ENCODE peak calls at places on chromosomes 7 and 10, in nine cellular contexts. One of them, this sample, is unnamed.

GRCh38 chr10:113362645-113363091 is 190.2 kb upstream of the HABP2 start:
- DNase-seq in heart right ventricle: no peak
- DNase-seq in heart left ventricle: no peak
- DNase-seq in sigmoid colon: no peak
- DNase-seq in HuH-7: no peak
- DNase-seq in H54: no peak
- DNase-seq in foreskin fibroblast: peak
- DNase-seq in ureter: peak
- DNase-seq in activated CD4-positive, alpha-beta T cell treated with anti-CD3 and anti-CD28 coated beads for 48 hours: no peak
- DNase-seq in this sample: peak

GRCh38 chr10:89563861-89564478 is 28.6 kb upstream of the SLC16A12 start:
- DNase-seq in HuH-7: no peak
- DNase-seq in foreskin fibroblast: peak
- DNase-seq in sigmoid colon: no peak
- DNase-seq in H54: peak
- DNase-seq in activated CD4-positive, alpha-beta T cell treated with anti-CD3 and anti-CD28 coated beads for 48 hours: no peak
- DNase-seq in heart left ventricle: no peak
- DNase-seq in ureter: no peak
- DNase-seq in heart right ventricle: peak
- DNase-seq in this sample: no peak

GRCh38 chr7:82323806-82324205 is 119.8 kb downstream of the CACNA2D1 start:
- DNase-seq in foreskin fibroblast: peak
- DNase-seq in activated CD4-positive, alpha-beta T cell treated with anti-CD3 and anti-CD28 coated beads for 48 hours: no peak
- DNase-seq in H54: no peak
- DNase-seq in heart left ventricle: no peak
- DNase-seq in HuH-7: no peak
- DNase-seq in ureter: no peak
- DNase-seq in sigmoid colon: no peak
- DNase-seq in heart right ventricle: no peak
- DNase-seq in this sample: no peak

GRCh38 chr7:31775511-31775910 is 88.5 kb downstream of the PPP1R17 start:
- DNase-seq in H54: no peak
- DNase-seq in heart left ventricle: no peak
- DNase-seq in foreskin fibroblast: no peak
- DNase-seq in ureter: no peak
- DNase-seq in activated CD4-positive, alpha-beta T cell treated with anti-CD3 and anti-CD28 coated beads for 48 hours: no peak
- DNase-seq in sigmoid colon: no peak
- DNase-seq in heart right ventricle: no peak
- DNase-seq in HuH-7: no peak
- DNase-seq in this sample: peak

GRCh38 chr10:128047337-128047736 is 78.9 kb downstream of the MKI67 start:
- DNase-seq in ureter: peak
- DNase-seq in H54: no peak
- DNase-seq in heart left ventricle: peak
- DNase-seq in foreskin fibroblast: no peak
- DNase-seq in HuH-7: no peak
- DNase-seq in sigmoid colon: peak
- DNase-seq in heart right ventricle: peak
- DNase-seq in activated CD4-positive, alpha-beta T cell treated with anti-CD3 and anti-CD28 coated beads for 48 hours: peak
- DNase-seq in this sample: peak

GRCh38 chr7:100190059-100190711 is 12.5 kb downstream of the STAG3 start:
- DNase-seq in sigmoid colon: no peak
- DNase-seq in activated CD4-positive, alpha-beta T cell treated with anti-CD3 and anti-CD28 coated beads for 48 hours: no peak
- DNase-seq in heart left ventricle: no peak
- DNase-seq in foreskin fibroblast: peak
- DNase-seq in heart right ventricle: no peak
- DNase-seq in ureter: no peak
- DNase-seq in H54: no peak
- DNase-seq in HuH-7: no peak
- DNase-seq in this sample: no peak

GRCh38 chr7:2701832-2702593 is 14.0 kb downstream of the AMZ1 start:
- DNase-seq in HuH-7: no peak
- DNase-seq in heart left ventricle: no peak
- DNase-seq in heart right ventricle: no peak
- DNase-seq in ureter: no peak
- DNase-seq in foreskin fibroblast: peak
- DNase-seq in sigmoid colon: peak
- DNase-seq in activated CD4-positive, alpha-beta T cell treated with anti-CD3 and anti-CD28 coated beads for 48 hours: no peak
- DNase-seq in H54: peak
- DNase-seq in this sample: no peak

GRCh38 chr10:105140600-105140999 is 499.5 kb downstream of the SORCS3 start:
- DNase-seq in heart right ventricle: no peak
- DNase-seq in H54: no peak
- DNase-seq in sigmoid colon: no peak
- DNase-seq in HuH-7: no peak
- DNase-seq in heart left ventricle: no peak
- DNase-seq in foreskin fibroblast: no peak
- DNase-seq in ureter: no peak
- DNase-seq in activated CD4-positive, alpha-beta T cell treated with anti-CD3 and anti-CD28 coated beads for 48 hours: no peak
- DNase-seq in this sample: no peak

GRCh38 chr7:129832701-129833227 is 120.0 kb downstream of the UBE2H start:
- DNase-seq in sigmoid colon: no peak
- DNase-seq in H54: no peak
- DNase-seq in heart right ventricle: no peak
- DNase-seq in foreskin fibroblast: no peak
- DNase-seq in ureter: no peak
- DNase-seq in heart left ventricle: no peak
- DNase-seq in HuH-7: no peak
- DNase-seq in activated CD4-positive, alpha-beta T cell treated with anti-CD3 and anti-CD28 coated beads for 48 hours: no peak
- DNase-seq in this sample: no peak

GRCh38 chr10:96491303-96491702 is 22.4 kb downstream of the TLL2 start:
- DNase-seq in H54: no peak
- DNase-seq in ureter: no peak
- DNase-seq in activated CD4-positive, alpha-beta T cell treated with anti-CD3 and anti-CD28 coated beads for 48 hours: no peak
- DNase-seq in heart left ventricle: no peak
- DNase-seq in foreskin fibroblast: no peak
- DNase-seq in HuH-7: peak
- DNase-seq in sigmoid colon: no peak
- DNase-seq in heart right ventricle: no peak
- DNase-seq in this sample: no peak

GRCh38 chr10:60820093-60820769 is 42.0 kb downstream of the CDK1 start:
- DNase-seq in heart right ventricle: no peak
- DNase-seq in activated CD4-positive, alpha-beta T cell treated with anti-CD3 and anti-CD28 coated beads for 48 hours: no peak
- DNase-seq in heart left ventricle: no peak
- DNase-seq in H54: no peak
- DNase-seq in foreskin fibroblast: peak
- DNase-seq in sigmoid colon: no peak
- DNase-seq in ureter: no peak
- DNase-seq in HuH-7: no peak
- DNase-seq in this sample: no peak

GRCh38 chr10:34869128-34869836 is 54.2 kb upstream of the PARD3 start:
- DNase-seq in foreskin fibroblast: no peak
- DNase-seq in H54: no peak
- DNase-seq in HuH-7: no peak
- DNase-seq in sigmoid colon: no peak
- DNase-seq in activated CD4-positive, alpha-beta T cell treated with anti-CD3 and anti-CD28 coated beads for 48 hours: no peak
- DNase-seq in heart right ventricle: no peak
- DNase-seq in ureter: no peak
- DNase-seq in heart left ventricle: no peak
- DNase-seq in this sample: no peak

GRCh38 chr10:21364196-21365114 is 161.0 kb downstream of the SKIDA1 start:
- DNase-seq in activated CD4-positive, alpha-beta T cell treated with anti-CD3 and anti-CD28 coated beads for 48 hours: no peak
- DNase-seq in sigmoid colon: no peak
- DNase-seq in ureter: no peak
- DNase-seq in heart left ventricle: peak
- DNase-seq in H54: peak
- DNase-seq in foreskin fibroblast: peak
- DNase-seq in heart right ventricle: peak
- DNase-seq in HuH-7: peak
- DNase-seq in this sample: peak

GRCh38 chr7:30173058-30173897 is 38.5 kb downstream of the MTURN start:
- DNase-seq in foreskin fibroblast: peak
- DNase-seq in activated CD4-positive, alpha-beta T cell treated with anti-CD3 and anti-CD28 coated beads for 48 hours: no peak
- DNase-seq in ureter: peak
- DNase-seq in heart left ventricle: peak
- DNase-seq in H54: peak
- DNase-seq in sigmoid colon: peak
- DNase-seq in HuH-7: peak
- DNase-seq in heart right ventricle: peak
- DNase-seq in this sample: peak

GRCh38 chr7:123709525-123709924 is 39.3 kb downstream of the WASL start:
- DNase-seq in foreskin fibroblast: no peak
- DNase-seq in heart left ventricle: no peak
- DNase-seq in ureter: no peak
- DNase-seq in sigmoid colon: no peak
- DNase-seq in activated CD4-positive, alpha-beta T cell treated with anti-CD3 and anti-CD28 coated beads for 48 hours: no peak
- DNase-seq in heart right ventricle: no peak
- DNase-seq in HuH-7: no peak
- DNase-seq in H54: no peak
- DNase-seq in this sample: no peak

GRCh38 chr10:118840071-118840775 is 85.5 kb upstream of the CACUL1 start:
- DNase-seq in heart left ventricle: no peak
- DNase-seq in H54: no peak
- DNase-seq in ureter: no peak
- DNase-seq in sigmoid colon: no peak
- DNase-seq in foreskin fibroblast: no peak
- DNase-seq in HuH-7: no peak
- DNase-seq in heart right ventricle: no peak
- DNase-seq in activated CD4-positive, alpha-beta T cell treated with anti-CD3 and anti-CD28 coated beads for 48 hours: peak
- DNase-seq in this sample: no peak

GRCh38 chr7:27636326-27637006 is 26.2 kb downstream of the HIBADH start:
- DNase-seq in heart left ventricle: no peak
- DNase-seq in foreskin fibroblast: no peak
- DNase-seq in HuH-7: no peak
- DNase-seq in heart right ventricle: no peak
- DNase-seq in activated CD4-positive, alpha-beta T cell treated with anti-CD3 and anti-CD28 coated beads for 48 hours: no peak
- DNase-seq in sigmoid colon: no peak
- DNase-seq in H54: no peak
- DNase-seq in ureter: no peak
- DNase-seq in this sample: no peak

GRCh38 chr10:79059859-79060379 is 8.8 kb upstream of the ZMIZ1 start:
- DNase-seq in HuH-7: no peak
- DNase-seq in heart left ventricle: no peak
- DNase-seq in sigmoid colon: peak
- DNase-seq in foreskin fibroblast: no peak
- DNase-seq in activated CD4-positive, alpha-beta T cell treated with anti-CD3 and anti-CD28 coated beads for 48 hours: no peak
- DNase-seq in heart right ventricle: no peak
- DNase-seq in H54: no peak
- DNase-seq in ureter: no peak
- DNase-seq in this sample: no peak

GRCh38 chr7:115087437-115087836 is 165.5 kb downstream of the MDFIC start:
- DNase-seq in foreskin fibroblast: peak
- DNase-seq in ureter: peak
- DNase-seq in sigmoid colon: no peak
- DNase-seq in activated CD4-positive, alpha-beta T cell treated with anti-CD3 and anti-CD28 coated beads for 48 hours: no peak
- DNase-seq in heart left ventricle: peak
- DNase-seq in heart right ventricle: peak
- DNase-seq in H54: no peak
- DNase-seq in HuH-7: no peak
- DNase-seq in this sample: peak

GRCh38 chr7:1287629-1288225 is 55.1 kb downstream of the UNCX start:
- DNase-seq in heart right ventricle: no peak
- DNase-seq in ureter: no peak
- DNase-seq in sigmoid colon: no peak
- DNase-seq in heart left ventricle: peak
- DNase-seq in HuH-7: no peak
- DNase-seq in H54: no peak
- DNase-seq in foreskin fibroblast: no peak
- DNase-seq in activated CD4-positive, alpha-beta T cell treated with anti-CD3 and anti-CD28 coated beads for 48 hours: no peak
- DNase-seq in this sample: no peak

GRCh38 chr7:66597472-66597871 is 31.2 kb upstream of the KCTD7 start:
- DNase-seq in HuH-7: peak
- DNase-seq in H54: no peak
- DNase-seq in sigmoid colon: no peak
- DNase-seq in activated CD4-positive, alpha-beta T cell treated with anti-CD3 and anti-CD28 coated beads for 48 hours: no peak
- DNase-seq in ureter: no peak
- DNase-seq in heart right ventricle: no peak
- DNase-seq in heart left ventricle: no peak
- DNase-seq in foreskin fibroblast: no peak
- DNase-seq in this sample: no peak

GRCh38 chr7:20561908-20562307 is 53.6 kb upstream of the ABCB5 start:
- DNase-seq in ureter: no peak
- DNase-seq in sigmoid colon: no peak
- DNase-seq in H54: no peak
- DNase-seq in activated CD4-positive, alpha-beta T cell treated with anti-CD3 and anti-CD28 coated beads for 48 hours: no peak
- DNase-seq in foreskin fibroblast: no peak
- DNase-seq in heart right ventricle: no peak
- DNase-seq in heart left ventricle: no peak
- DNase-seq in HuH-7: no peak
- DNase-seq in this sample: no peak

GRCh38 chr10:86151613-86152012 is 215.0 kb downstream of the GRID1 start:
- DNase-seq in foreskin fibroblast: no peak
- DNase-seq in activated CD4-positive, alpha-beta T cell treated with anti-CD3 and anti-CD28 coated beads for 48 hours: no peak
- DNase-seq in heart left ventricle: no peak
- DNase-seq in heart right ventricle: no peak
- DNase-seq in sigmoid colon: no peak
- DNase-seq in ureter: no peak
- DNase-seq in H54: no peak
- DNase-seq in HuH-7: no peak
- DNase-seq in this sample: no peak

GRCh38 chr7:134481167-134481566 is 22.3 kb upstream of the AKR1B1 start:
- DNase-seq in heart left ventricle: no peak
- DNase-seq in sigmoid colon: no peak
- DNase-seq in ureter: no peak
- DNase-seq in foreskin fibroblast: no peak
- DNase-seq in activated CD4-positive, alpha-beta T cell treated with anti-CD3 and anti-CD28 coated beads for 48 hours: no peak
- DNase-seq in heart right ventricle: no peak
- DNase-seq in H54: no peak
- DNase-seq in HuH-7: no peak
- DNase-seq in this sample: no peak

GRCh38 chr10:70378122-70378521 is 4.3 kb downstream of the LRRC20 start:
- DNase-seq in ureter: no peak
- DNase-seq in HuH-7: no peak
- DNase-seq in H54: peak
- DNase-seq in heart left ventricle: no peak
- DNase-seq in heart right ventricle: no peak
- DNase-seq in foreskin fibroblast: peak
- DNase-seq in sigmoid colon: peak
- DNase-seq in activated CD4-positive, alpha-beta T cell treated with anti-CD3 and anti-CD28 coated beads for 48 hours: no peak
- DNase-seq in this sample: no peak

GRCh38 chr10:8913720-8914119 is 859.2 kb downstream of the GATA3 start:
- DNase-seq in sigmoid colon: no peak
- DNase-seq in H54: no peak
- DNase-seq in activated CD4-positive, alpha-beta T cell treated with anti-CD3 and anti-CD28 coated beads for 48 hours: no peak
- DNase-seq in ureter: no peak
- DNase-seq in heart left ventricle: no peak
- DNase-seq in heart right ventricle: no peak
- DNase-seq in HuH-7: no peak
- DNase-seq in foreskin fibroblast: peak
- DNase-seq in this sample: no peak

GRCh38 chr10:75532253-75532924 is 101.0 kb downstream of the LRMDA start:
- DNase-seq in activated CD4-positive, alpha-beta T cell treated with anti-CD3 and anti-CD28 coated beads for 48 hours: no peak
- DNase-seq in ureter: no peak
- DNase-seq in sigmoid colon: no peak
- DNase-seq in foreskin fibroblast: peak
- DNase-seq in H54: peak
- DNase-seq in heart right ventricle: no peak
- DNase-seq in heart left ventricle: no peak
- DNase-seq in HuH-7: no peak
- DNase-seq in this sample: no peak

GRCh38 chr7:12757443-12757842 is 70.0 kb downstream of the ARL4A start:
- DNase-seq in heart left ventricle: no peak
- DNase-seq in activated CD4-positive, alpha-beta T cell treated with anti-CD3 and anti-CD28 coated beads for 48 hours: no peak
- DNase-seq in foreskin fibroblast: peak
- DNase-seq in HuH-7: no peak
- DNase-seq in ureter: no peak
- DNase-seq in sigmoid colon: no peak
- DNase-seq in heart right ventricle: no peak
- DNase-seq in H54: peak
- DNase-seq in this sample: no peak

GRCh38 chr7:28621369-28621807 is 209.1 kb downstream of the CREB5 start:
- DNase-seq in HuH-7: no peak
- DNase-seq in sigmoid colon: no peak
- DNase-seq in activated CD4-positive, alpha-beta T cell treated with anti-CD3 and anti-CD28 coated beads for 48 hours: no peak
- DNase-seq in heart left ventricle: no peak
- DNase-seq in H54: no peak
- DNase-seq in foreskin fibroblast: no peak
- DNase-seq in heart right ventricle: no peak
- DNase-seq in ureter: no peak
- DNase-seq in this sample: no peak

This sample was measured in ELF-1.